ENCODE peak calls at places on chromosomes 2 and 18, in four cellular contexts. F is COR-L47, D is erythroblast, P is adrenal gland. Q is an unnamed sample.

GRCh38 chr18:10754128-10754527 is 228.3 kb downstream of the NAPG start:
- DNase-seq in F (no peak), D (no peak), P (no peak), Q (no peak)

GRCh38 chr2:111046670-111047069 is 74.0 kb upstream of the BCL2L11 start:
- DNase-seq in F (no peak), D (no peak), P (no peak), Q (no peak)

GRCh38 chr2:145832681-145833080 is 1312.8 kb upstream of the ZEB2 start:
- DNase-seq in F (no peak), D (no peak), P (no peak), Q (no peak)

GRCh38 chr2:170224692-170225091 is 46.7 kb downstream of the MYO3B start:
- DNase-seq in F (peak; percentile 54), D (no peak), P (peak; percentile 60), Q (no peak)

GRCh38 chr2:85430780-85431601 is 12.5 kb downstream of the SH2D6 start:
- DNase-seq in F (peak; percentile 77), D (no peak), P (peak; percentile 87), Q (no peak)

GRCh38 chr2:217279571-217279970 is 419.7 kb upstream of the TNP1 start:
- DNase-seq in F (no peak), D (no peak), P (no peak), Q (no peak)

GRCh38 chr18:3704556-3705162 is 254.7 kb downstream of the TGIF1 start:
- DNase-seq in F (no peak), D (no peak), P (no peak), Q (no peak)

GRCh38 chr18:45478889-45479288 is 136.4 kb upstream of the SLC14A2 start:
- DNase-seq in F (no peak), D (no peak), P (no peak), Q (no peak)

GRCh38 chr2:74554821-74555531 is 456 bp downstream of the DOK1 start:
- DNase-seq in F (peak; percentile 62), D (peak; percentile 66), P (no peak), Q (peak; percentile 83)

GRCh38 chr2:40760071-40760666 is 308.3 kb upstream of the SLC8A1 start:
- DNase-seq in F (peak; percentile 48), D (peak; percentile 13), P (peak; percentile 65), Q (no peak)

GRCh38 chr18:13616041-13616440 is 110.3 kb downstream of the FAM210A start:
- DNase-seq in F (no peak), D (no peak), P (peak; percentile 20), Q (no peak)

GRCh38 chr2:108929896-108930425 is 59.1 kb downstream of the EDAR start:
- DNase-seq in F (no peak), D (no peak), P (no peak), Q (no peak)